ENCODE peak calls at places on chromosomes 2 and 18, in four cellular contexts. W, P, D and I are unnamed samples.

GRCh38 chr2:239773377-239774141 is 251.6 kb downstream of the NDUFA10 start:
- DNase-seq in W (no peak), D (no peak), P (no peak), I (peak; percentile 11)

GRCh38 chr2:207167129-207167923 is 1.6 kb upstream of the KLF7 start:
- DNase-seq in D (no peak), W (peak; percentile 83), P (no peak), I (no peak)

GRCh38 chr2:7940723-7941122 is 741.1 kb upstream of the ID2 start:
- DNase-seq in W (no peak), P (no peak), D (no peak), I (no peak)

GRCh38 chr2:121173806-121174205 is 111.2 kb downstream of the TFCP2L1 start:
- DNase-seq in D (no peak), P (no peak), W (no peak), I (no peak)

GRCh38 chr2:230929381-230930148 is 4.5 kb upstream of the GPR55 start:
- DNase-seq in W (no peak), P (no peak), D (no peak), I (peak; percentile 15)

GRCh38 chr2:159987136-159987535 is 75.3 kb downstream of the PLA2R1 start:
- DNase-seq in D (no peak), P (no peak), W (no peak), I (no peak)

GRCh38 chr18:60891936-60892335 is 441.3 kb upstream of the CDH20 start:
- DNase-seq in D (no peak), W (no peak), P (no peak), I (no peak)

GRCh38 chr18:21341141-21341540 is 99.1 kb downstream of the GREB1L start:
- DNase-seq in W (no peak), D (no peak), P (no peak), I (no peak)

GRCh38 chr2:42009657-42010580 is 37.9 kb upstream of the PKDCC start:
- DNase-seq in P (no peak), W (no peak), D (no peak), I (no peak)

GRCh38 chr18:79798999-79799370 is 1.2 kb downstream of the KCNG2 start:
- DNase-seq in D (no peak), P (no peak), W (peak; percentile 24), I (no peak)

GRCh38 chr2:234840336-234840735 is 111.5 kb upstream of the SH3BP4 start:
- DNase-seq in P (peak; percentile 85), W (peak; percentile 95), D (peak; percentile 33), I (no peak)

GRCh38 chr2:204152616-204153015 is 216.1 kb downstream of the ICOS start:
- DNase-seq in W (no peak), P (no peak), D (no peak), I (no peak)

GRCh38 chr2:84741182-84741822 is 139.6 kb downstream of the TRABD2A start:
- DNase-seq in P (peak; percentile 86), D (no peak), W (peak; percentile 37), I (no peak)

GRCh38 chr2:132489150-132489549 is 72.5 kb downstream of the GPR39 start:
- DNase-seq in P (peak; percentile 75), W (no peak), D (no peak), I (no peak)

GRCh38 chr2:170733821-170734600 is 18.9 kb downstream of the SP5 start:
- DNase-seq in W (no peak), D (no peak), P (peak; percentile 13), I (no peak)

GRCh38 chr2:236964291-236964690 is 121.4 kb upstream of the COPS8 start:
- DNase-seq in D (no peak), P (no peak), W (peak; percentile 25), I (no peak)

GRCh38 chr2:29012211-29012681 is 31.1 kb downstream of the TOGARAM2 start:
- DNase-seq in D (peak; percentile 82), P (no peak), W (peak; percentile 58), I (no peak)

GRCh38 chr2:30979822-30980245 is 158.4 kb downstream of the GALNT14 start:
- DNase-seq in D (peak; percentile 28), W (peak; percentile 20), P (peak; percentile 31), I (no peak)

GRCh38 chr2:29610569-29610968 is 310.8 kb downstream of the ALK start:
- DNase-seq in D (no peak), P (no peak), W (no peak), I (no peak)

GRCh38 chr2:106094101-106094860 is 99.8 kb downstream of the UXS1 start:
- DNase-seq in P (no peak), D (no peak), W (no peak), I (no peak)

GRCh38 chr2:226796012-226796839 is 3.4 kb downstream of the IRS1 start:
- DNase-seq in D (peak; percentile 14), P (no peak), W (peak; percentile 34), I (no peak)

GRCh38 chr2:58553522-58553921 is 312.4 kb upstream of the FANCL start:
- DNase-seq in W (no peak), P (no peak), D (no peak), I (no peak)

GRCh38 chr2:65026640-65027464 is 29.4 kb upstream of the CEP68 start:
- DNase-seq in P (no peak), W (no peak), D (no peak), I (no peak)

GRCh38 chr2:73403237-73403636 is 17.6 kb downstream of the ALMS1 start:
- DNase-seq in D (no peak), P (no peak), W (no peak), I (no peak)